ENCODE peak calls at places on chromosomes 4 and X, in six cellular contexts. F is PC-3, L is neural progenitor cell, R is hepatocyte, A is MM.1S, M is SK-N-SH. O is an unnamed sample.
A peak's percentile ranks its signal among the peaks of the same experiment; 100 is the strongest.

GRCh38 chr4:140993969-140994459 is 139.3 kb downstream of the RNF150 start:
- DNase-seq in A (no peak), L (no peak), R (no peak), F (no peak), M (no peak), O (no peak)

GRCh38 chr4:2837904-2838496 is 5.6 kb upstream of the ADD1 start:
- DNase-seq in F (no peak), A (peak; percentile 19), L (no peak), R (peak; percentile 11), M (peak; percentile 30), O (peak; percentile 82)

GRCh38 chr4:72631296-72631695 is 62.3 kb upstream of the ADAMTS3 start:
- DNase-seq in M (peak; percentile 8), L (no peak), R (peak; percentile 32), F (peak; percentile 95), A (no peak), O (no peak)

GRCh38 chrX:133706890-133707289 is 278.5 kb downstream of the GPC3 start:
- DNase-seq in F (no peak), A (no peak), R (no peak), M (no peak), L (no peak), O (no peak)

GRCh38 chr4:122577808-122578781 is 42.8 kb downstream of the IL21 start:
- DNase-seq in M (peak; percentile 50), F (peak; percentile 75), A (peak; percentile 84), L (peak; percentile 57), R (peak; percentile 71), O (peak; percentile 48)

GRCh38 chrX:40176256-40176978 is 78.7 kb upstream of the BCOR start:
- DNase-seq in A (peak; percentile 53), F (peak; percentile 18), R (peak; percentile 84), L (peak; percentile 58), M (peak; percentile 74), O (peak; percentile 84)

GRCh38 chr4:174523003-174523693 is 860 bp upstream of the HPGD start:
- DNase-seq in R (no peak), F (peak; percentile 36), L (peak; percentile 11), A (no peak), M (no peak), O (no peak)

GRCh38 chrX:68865300-68865699 is 36.5 kb downstream of the EFNB1 start:
- DNase-seq in F (no peak), R (no peak), L (no peak), M (no peak), A (no peak), O (no peak)

GRCh38 chrX:38435130-38435529 is 82.7 kb downstream of the OTC start:
- DNase-seq in M (no peak), L (no peak), A (no peak), F (no peak), R (no peak), O (no peak)

GRCh38 chr4:128825226-128825625 is 15.7 kb downstream of the JADE1 start:
- DNase-seq in L (no peak), M (no peak), F (peak; percentile 72), R (peak; percentile 77), A (no peak), O (no peak)

GRCh38 chr4:89298788-89299152 is 8.8 kb downstream of the GPRIN3 start:
- DNase-seq in M (no peak), L (no peak), A (peak; percentile 77), F (peak; percentile 9), R (no peak), O (peak; percentile 76)

GRCh38 chrX:153782324-153782723 is 1.5 kb downstream of the SRPK3 start:
- DNase-seq in L (peak; percentile 15), F (no peak), M (no peak), R (no peak), A (no peak), O (no peak)

GRCh38 chr4:56976283-56976877 is 1.0 kb downstream of the NOA1 start:
- DNase-seq in A (peak; percentile 9), L (no peak), F (no peak), R (no peak), M (no peak), O (peak; percentile 7)

GRCh38 chr4:152258391-152258790 is 277.5 kb downstream of the FBXW7 start:
- DNase-seq in M (no peak), R (no peak), F (no peak), A (no peak), L (no peak), O (no peak)

GRCh38 chr4:24802648-24803047 is 7.3 kb downstream of the SOD3 start:
- DNase-seq in A (peak; percentile 42), L (no peak), F (no peak), M (no peak), R (no peak), O (no peak)

GRCh38 chr4:131459430-131460101 is 1689.5 kb upstream of the PCDH10 start:
- DNase-seq in R (no peak), A (peak; percentile 85), M (no peak), L (no peak), F (no peak), O (peak; percentile 61)

GRCh38 chrX:65668362-65669310 is 1.2 kb downstream of the MSN start:
- DNase-seq in M (peak; percentile 27), F (peak; percentile 87), R (peak; percentile 38), A (peak; percentile 41), L (peak; percentile 57), O (peak; percentile 66)

GRCh38 chr4:121711263-121712000 is 14.7 kb upstream of the ANXA5 start:
- DNase-seq in M (peak; percentile 65), L (peak; percentile 92), A (peak; percentile 21), R (peak; percentile 92), F (peak; percentile 93), O (no peak)

GRCh38 chr4:162841769-162842168 is 324.9 kb downstream of the NAF1 start:
- DNase-seq in L (no peak), R (no peak), A (no peak), M (no peak), F (no peak), O (peak; percentile 7)

GRCh38 chr4:94870151-94870550 is 112.4 kb downstream of the BMPR1B start:
- DNase-seq in R (no peak), A (no peak), F (no peak), L (no peak), M (no peak), O (no peak)

GRCh38 chr4:64533637-64534036 is 124.4 kb upstream of the TECRL start:
- DNase-seq in A (no peak), R (no peak), F (no peak), M (no peak), L (no peak), O (no peak)

GRCh38 chr4:169791527-169792156 is 33.9 kb upstream of the HPF1 start:
- DNase-seq in F (peak; percentile 71), A (no peak), M (peak; percentile 81), L (peak; percentile 81), R (peak; percentile 78), O (no peak)

GRCh38 chrX:12700745-12701144 is 90.5 kb upstream of the PRPS2 start:
- DNase-seq in L (no peak), R (no peak), A (no peak), F (no peak), M (no peak), O (no peak)

GRCh38 chrX:139286342-139286741 is 244.2 kb upstream of the F9 start:
- DNase-seq in M (no peak), A (no peak), L (no peak), R (no peak), F (no peak), O (no peak)

GRCh38 chrX:139290310-139290709 is 240.2 kb upstream of the F9 start:
- DNase-seq in A (peak; percentile 65), R (no peak), M (no peak), L (no peak), F (peak; percentile 74), O (no peak)

GRCh38 chrX:139287155-139287924 is 243.2 kb upstream of the F9 start:
- DNase-seq in M (no peak), R (peak; percentile 6), F (peak; percentile 60), L (no peak), A (no peak), O (no peak)
- H3K4me2 ChIP-seq in M (no peak overlapping the region), R (no peak overlapping the region), F (peak overlapping the region; percentile 4), L (no peak overlapping the region), A (no peak overlapping the region), O (no peak overlapping the region)

GRCh38 chr4:1653776-1654175 is 30.3 kb downstream of the FAM53A start:
- DNase-seq in M (no peak), F (no peak), L (no peak), A (no peak), R (no peak), O (no peak)
- TF ChIP-seq EZH2phosphoT487 in M (no peak), F (no peak), L (no peak), A (no peak), R (no peak), O (no peak)

DNA sequence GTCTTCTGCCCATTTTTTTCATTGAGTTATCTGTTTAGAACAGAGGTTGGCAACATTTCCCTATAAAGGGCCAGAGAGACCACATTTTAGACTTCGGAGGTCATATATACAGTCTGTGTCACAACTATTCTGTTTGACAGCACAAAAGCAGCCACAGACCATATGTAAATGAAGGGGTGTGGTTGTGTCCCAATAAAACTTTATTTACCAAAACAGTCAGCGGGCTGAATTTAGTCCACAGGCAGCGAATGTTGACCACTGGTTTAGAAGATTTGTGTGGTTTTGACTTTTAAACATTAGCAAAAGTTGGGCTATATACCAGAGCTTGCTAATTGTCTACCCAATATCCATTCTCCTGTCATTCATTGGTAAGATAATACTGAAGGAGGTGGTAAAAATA is 150.8 kb downstream of the AMELX start:
- DNase-seq in R (no peak), A (no peak), L (no peak), M (no peak), F (no peak), O (no peak)
- H2AFZ ChIP-seq in R (no peak overlapping the region), A (no peak overlapping the region), L (no peak overlapping the region), M (no peak overlapping the region), F (no peak overlapping the region), O (no peak overlapping the region)

DNA sequence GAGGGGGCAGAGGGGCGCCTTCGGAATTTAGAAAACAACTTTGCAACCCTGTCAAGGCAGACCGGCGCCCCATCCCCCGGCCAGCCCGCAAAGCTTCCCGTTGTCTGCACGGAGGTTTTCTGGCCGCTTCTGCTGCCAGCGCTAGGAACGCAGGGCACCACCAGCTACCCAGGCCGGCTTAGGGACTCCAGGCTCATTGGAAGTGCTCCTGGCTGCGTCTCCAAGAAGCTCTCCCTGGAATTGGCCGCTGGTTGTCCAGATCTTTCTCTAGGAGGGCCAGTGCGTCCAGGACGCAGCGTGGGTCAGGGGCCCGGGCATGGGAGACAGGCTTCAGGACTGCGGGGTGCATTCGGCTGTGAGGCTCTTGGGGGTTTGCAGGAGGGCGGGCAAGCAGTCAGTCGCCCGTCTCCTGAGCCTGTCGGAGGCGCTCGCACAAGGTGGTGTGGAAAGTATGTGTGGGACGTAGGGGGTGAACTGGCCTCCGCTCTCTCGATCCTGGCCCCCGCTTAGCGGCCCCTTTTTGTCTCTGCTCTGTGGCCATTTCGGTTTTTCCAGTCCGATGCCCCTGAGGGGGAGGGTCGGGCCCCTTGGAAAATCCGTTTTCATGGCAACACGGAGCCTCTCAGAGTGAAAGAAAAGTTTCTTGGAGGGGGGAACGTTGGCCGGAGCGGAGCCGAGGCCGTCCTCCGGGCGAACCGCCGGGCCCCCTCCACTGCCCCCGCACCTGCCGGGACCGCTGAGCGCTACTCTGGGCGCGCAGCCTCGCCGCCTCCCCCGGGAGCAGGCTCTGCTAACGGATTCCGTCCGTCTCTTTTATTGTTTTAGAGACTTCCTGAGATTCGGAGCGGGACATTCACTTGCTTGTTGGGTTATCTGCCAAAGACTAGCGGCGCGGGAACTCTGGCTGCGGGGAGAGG is 810 bp upstream of the SOX3 start:
- DNase-seq in R (no peak), M (peak; percentile 22), F (no peak), A (no peak), L (peak; percentile 72), O (no peak)
- H3K4me2 ChIP-seq in R (no peak overlapping the region), M (no peak overlapping the region), F (no peak overlapping the region), A (no peak overlapping the region), L (peak overlapping the region; percentile 82), O (no peak overlapping the region)

GRCh38 chr4:4344915-4345527 is 41.9 kb upstream of the NSG1 start:
- DNase-seq in F (no peak), M (no peak), A (peak; percentile 96), L (no peak), R (no peak), O (peak; percentile 98)
- TF ChIP-seq EZH2phosphoT487 in F (no peak), M (no peak), A (no peak), L (no peak), R (no peak), O (no peak)

GRCh38 chr4:185737489-185738037 is 74.4 kb downstream of the SORBS2 start:
- DNase-seq in F (no peak), L (no peak), A (no peak), M (no peak), R (no peak), O (no peak)
- H2AFZ ChIP-seq in F (no peak overlapping the region), L (no peak overlapping the region), A (no peak overlapping the region), M (no peak overlapping the region), R (no peak overlapping the region), O (no peak overlapping the region)

O was measured in OCI-LY7.